ENCODE peak calls at places on chromosomes 12 and 14, in nine cellular contexts. S is cardiac fibroblast, A is breast epithelium, G is upper lobe of right lung, N is adipocyte, H is neuronal stem cell, K is brain microvascular endothelial cell, B is lung, U is Karpas-422. W is an unnamed sample.

GRCh38 chr12:1281683-1282366 is 290.8 kb downstream of the ERC1 start:
- DNase-seq in S (peak), A (no peak), G (no peak), N (peak), H (no peak), K (peak), B (no peak), U (no peak), W (peak)

GRCh38 chr14:53881161-53881846 is 75.3 kb downstream of the BMP4 start:
- DNase-seq in S (peak), A (no peak), G (no peak), N (peak), H (no peak), K (peak), B (no peak), U (no peak), W (peak)

GRCh38 chr14:57462551-57462950 is 31.1 kb downstream of the CCDC198 start:
- DNase-seq in S (no peak), A (no peak), G (no peak), N (no peak), H (no peak), K (no peak), B (no peak), U (no peak), W (no peak)

GRCh38 chr12:1688086-1688710 is 2.7 kb upstream of the ADIPOR2 start:
- DNase-seq in S (no peak), A (no peak), G (no peak), N (no peak), H (no peak), K (no peak), B (no peak), U (no peak), W (no peak)

GRCh38 chr12:100141666-100141997 is 1.0 kb downstream of the BLTP3B start:
- DNase-seq in S (peak), A (no peak), G (no peak), N (peak), H (no peak), K (peak), B (no peak), U (no peak), W (peak)

GRCh38 chr12:89166525-89166934 is 185.8 kb downstream of the DUSP6 start:
- DNase-seq in S (peak), A (no peak), G (no peak), N (peak), H (no peak), K (peak), B (no peak), U (peak), W (peak)

GRCh38 chr12:39186744-39187143 is 256.2 kb downstream of the KIF21A start:
- DNase-seq in S (no peak), A (no peak), G (no peak), N (no peak), H (no peak), K (no peak), B (no peak), U (no peak), W (no peak)

GRCh38 chr12:6263931-6264330 is 46.6 kb upstream of the PLEKHG6 start:
- DNase-seq in S (no peak), A (no peak), G (peak), N (peak), H (no peak), K (peak), B (no peak), U (no peak), W (no peak)

GRCh38 chr14:29741909-29742401 is 185.7 kb downstream of the PRKD1 start:
- DNase-seq in S (peak), A (no peak), G (no peak), N (peak), H (no peak), K (no peak), B (no peak), U (no peak), W (peak)

GRCh38 chr14:36021926-36022325 is 154.6 kb downstream of the PTCSC3 start:
- DNase-seq in S (no peak), A (no peak), G (no peak), N (no peak), H (no peak), K (no peak), B (no peak), U (no peak), W (no peak)

GRCh38 chr12:53380797-53381738 is 1.1 kb downstream of the SP1 start:
- DNase-seq in S (peak), A (peak), G (peak), N (peak), H (no peak), K (peak), B (no peak), U (no peak), W (peak)

GRCh38 chr14:20873370-20874177 is 17.6 kb upstream of the RNASE3 start:
- DNase-seq in S (peak), A (peak), G (peak), N (peak), H (peak), K (peak), B (peak), U (peak), W (peak)

GRCh38 chr14:35395283-35395682 is 9.3 kb downstream of the NFKBIA start:
- DNase-seq in S (no peak), A (no peak), G (no peak), N (no peak), H (no peak), K (no peak), B (no peak), U (no peak), W (no peak)

GRCh38 chr14:23160924-23161522 is 22.4 kb downstream of the SLC7A8 start:
- DNase-seq in S (peak), A (peak), G (peak), N (peak), H (no peak), K (peak), B (peak), U (no peak), W (peak)

GRCh38 chr14:88322505-88323085 is 474 bp downstream of the KCNK10 start:
- DNase-seq in S (no peak), A (no peak), G (no peak), N (no peak), H (no peak), K (no peak), B (no peak), U (no peak), W (no peak)

GRCh38 chr12:25767613-25768012 is 190.9 kb upstream of the RASSF8 start:
- DNase-seq in S (peak), A (no peak), G (no peak), N (peak), H (no peak), K (no peak), B (no peak), U (no peak), W (no peak)

GRCh38 chr12:117874842-117875434 is 93.9 kb downstream of the KSR2 start:
- DNase-seq in S (peak), A (peak), G (peak), N (peak), H (peak), K (peak), B (peak), U (peak), W (peak)

GRCh38 chr12:51845451-51845850 is 3.1 kb downstream of the FIGNL2 start:
- DNase-seq in S (no peak), A (no peak), G (no peak), N (no peak), H (no peak), K (no peak), B (no peak), U (no peak), W (no peak)

GRCh38 chr12:66612053-66612775 is 66.7 kb downstream of the GRIP1 start:
- DNase-seq in S (no peak), A (no peak), G (no peak), N (no peak), H (no peak), K (no peak), B (no peak), U (no peak), W (no peak)

GRCh38 chr12:80634903-80635302 is 72.5 kb upstream of the MYF6 start:
- DNase-seq in S (no peak), A (no peak), G (no peak), N (no peak), H (no peak), K (no peak), B (no peak), U (no peak), W (no peak)

GRCh38 chr14:50846171-50846880 is 15.4 kb upstream of the NIN start:
- DNase-seq in S (peak), A (no peak), G (no peak), N (peak), H (no peak), K (peak), B (no peak), U (no peak), W (peak)

GRCh38 chr12:121274036-121274763 is 22.3 kb downstream of the CAMKK2 start:
- DNase-seq in S (no peak), A (no peak), G (no peak), N (no peak), H (no peak), K (no peak), B (no peak), U (no peak), W (no peak)

GRCh38 chr12:11663128-11663527 is 13.7 kb downstream of the ETV6 start:
- DNase-seq in S (no peak), A (no peak), G (no peak), N (no peak), H (no peak), K (no peak), B (no peak), U (no peak), W (no peak)

GRCh38 chr12:32307352-32307751 is 92.0 kb upstream of the FGD4 start:
- DNase-seq in S (no peak), A (no peak), G (no peak), N (no peak), H (no peak), K (no peak), B (no peak), U (no peak), W (no peak)

GRCh38 chr12:99722690-99723486 is 75.3 kb downstream of the GARIN6 start:
- DNase-seq in S (no peak), A (no peak), G (no peak), N (no peak), H (peak), K (no peak), B (no peak), U (no peak), W (no peak)

GRCh38 chr14:37253905-37254304 is 56.2 kb downstream of the MIPOL1 start:
- DNase-seq in S (peak), A (no peak), G (no peak), N (peak), H (no peak), K (peak), B (no peak), U (no peak), W (peak)

GRCh38 chr14:76832503-76832988 is 6.3 kb downstream of the LRRC74A start:
- DNase-seq in S (peak), A (no peak), G (no peak), N (no peak), H (no peak), K (no peak), B (no peak), U (no peak), W (peak)

GRCh38 chr12:109744991-109745942 is 31.6 kb downstream of the FAM222A start:
- DNase-seq in S (no peak), A (peak), G (peak), N (no peak), H (no peak), K (no peak), B (no peak), U (no peak), W (no peak)

GRCh38 chr14:99249389-99249788 is 22.6 kb downstream of the BCL11B start:
- DNase-seq in S (no peak), A (no peak), G (no peak), N (no peak), H (no peak), K (no peak), B (no peak), U (no peak), W (no peak)

GRCh38 chr12:29818925-29819324 is 35.2 kb upstream of the TMTC1 start:
- DNase-seq in S (peak), A (no peak), G (no peak), N (peak), H (no peak), K (no peak), B (no peak), U (no peak), W (peak)

GRCh38 chr14:53310412-53310811 is 157.3 kb upstream of the DDHD1 start:
- DNase-seq in S (no peak), A (no peak), G (no peak), N (no peak), H (no peak), K (no peak), B (no peak), U (peak), W (no peak)

GRCh38 chr12:14903386-14904098 is 17.9 kb upstream of the MGP start:
- DNase-seq in S (no peak), A (no peak), G (no peak), N (no peak), H (no peak), K (no peak), B (no peak), U (no peak), W (no peak)

GRCh38 chr12:5003025-5003666 is 40.5 kb upstream of the KCNA5 start:
- DNase-seq in S (peak), A (peak), G (peak), N (peak), H (peak), K (peak), B (peak), U (peak), W (peak)

GRCh38 chr14:36579001-36579555 is 3.3 kb downstream of the NKX2-8 start:
- DNase-seq in S (no peak), A (no peak), G (no peak), N (no peak), H (no peak), K (no peak), B (no peak), U (no peak), W (no peak)

GRCh38 chr14:44107156-44107555 is 399.9 kb downstream of the FSCB start:
- DNase-seq in S (peak), A (no peak), G (no peak), N (no peak), H (no peak), K (no peak), B (no peak), U (no peak), W (no peak)

GRCh38 chr12:49220972-49221371 is 32.1 kb upstream of the TUBA1A start:
- DNase-seq in S (no peak), A (no peak), G (no peak), N (no peak), H (no peak), K (no peak), B (no peak), U (no peak), W (no peak)

GRCh38 chr14:61472801-61473376 is 151.5 kb downstream of the PRKCH start:
- DNase-seq in S (peak), A (no peak), G (no peak), N (no peak), H (no peak), K (peak), B (no peak), U (peak), W (peak)

GRCh38 chr14:61470261-61470953 is 149.0 kb downstream of the PRKCH start:
- DNase-seq in S (peak), A (no peak), G (no peak), N (peak), H (peak), K (peak), B (peak), U (peak), W (peak)

GRCh38 chr14:61470954-61471279 is 149.5 kb downstream of the PRKCH start:
- DNase-seq in S (no peak), A (no peak), G (no peak), N (no peak), H (no peak), K (no peak), B (peak), U (peak), W (no peak)

GRCh38 chr14:61471297-61471980 is 150.1 kb downstream of the PRKCH start:
- DNase-seq in S (peak), A (no peak), G (no peak), N (no peak), H (no peak), K (peak), B (peak), U (peak), W (peak)

GRCh38 chr14:61472025-61472672 is 150.8 kb downstream of the PRKCH start:
- DNase-seq in S (peak), A (no peak), G (no peak), N (peak), H (no peak), K (peak), B (peak), U (no peak), W (peak)
- H3K4me3 ChIP-seq in S (peak), A (peak), G (peak), N (peak), H (no peak), K (peak), B (no peak), U (peak), W (peak)

GRCh38 chr12:130879781-130880389 is 8.0 kb downstream of the RAN start:
- DNase-seq in S (no peak), A (no peak), G (no peak), N (no peak), H (no peak), K (no peak), B (no peak), U (peak), W (no peak)
- H3K4me3 ChIP-seq in S (no peak), A (peak), G (no peak), N (peak), H (no peak), K (no peak), B (no peak), U (no peak), W (peak)

DNA sequence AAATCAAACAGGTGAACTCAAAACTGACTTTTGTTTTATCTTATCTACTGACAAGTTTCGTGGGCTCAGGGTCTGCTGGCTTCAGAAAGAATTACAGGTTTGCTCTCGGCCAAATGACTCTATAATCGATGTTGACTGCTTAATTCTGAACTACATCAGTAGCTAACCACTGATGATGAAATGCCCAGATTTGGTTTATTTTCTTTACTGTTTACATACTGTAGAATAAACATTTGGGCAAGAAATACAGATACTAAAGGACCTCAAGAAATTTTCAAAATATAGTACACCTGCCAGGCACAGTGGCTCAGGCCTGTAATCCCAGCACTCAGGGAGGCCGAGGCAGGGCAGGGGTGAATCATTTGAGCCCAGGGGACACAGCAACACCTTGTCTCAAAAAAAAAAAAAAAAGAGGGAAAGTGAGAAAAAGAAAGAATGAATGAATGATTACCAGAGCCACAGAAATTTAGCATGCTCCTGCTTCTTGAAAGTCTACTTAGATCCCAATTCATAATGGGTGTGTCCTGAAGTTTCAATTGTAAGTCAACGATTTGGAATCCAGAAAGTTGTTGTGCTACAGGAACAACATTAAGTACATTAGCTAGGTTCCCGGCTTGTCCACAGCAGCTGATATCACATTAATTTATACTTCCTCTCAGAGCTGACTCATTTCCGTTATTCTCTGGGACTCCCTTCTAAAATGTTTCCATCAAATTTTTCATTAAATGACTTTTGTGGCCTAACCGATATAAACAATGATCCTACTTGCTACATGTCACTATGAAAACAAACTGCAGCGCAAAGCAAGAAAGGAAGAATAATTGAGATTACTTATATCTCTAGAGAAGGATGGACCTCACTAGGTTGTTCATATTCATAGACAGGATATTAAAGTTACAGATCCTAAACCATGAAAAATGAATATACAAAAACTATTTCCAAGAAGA is 134.3 kb downstream of the MED13L start:
- DNase-seq in S (peak), A (no peak), G (no peak), N (no peak), H (no peak), K (peak), B (no peak), U (no peak), W (peak)
- H3K4me3 ChIP-seq in S (no peak), A (no peak), G (no peak), N (peak), H (no peak), K (no peak), B (no peak), U (no peak), W (no peak)

GRCh38 chr12:48198985-48199384 is 4.1 kb downstream of the OR10AD1 start:
- DNase-seq in S (no peak), A (no peak), G (no peak), N (no peak), H (no peak), K (no peak), B (no peak), U (no peak), W (no peak)
- H3K4me3 ChIP-seq in S (peak), A (peak), G (peak), N (peak), H (peak), K (peak), B (peak), U (peak), W (peak)

DNA sequence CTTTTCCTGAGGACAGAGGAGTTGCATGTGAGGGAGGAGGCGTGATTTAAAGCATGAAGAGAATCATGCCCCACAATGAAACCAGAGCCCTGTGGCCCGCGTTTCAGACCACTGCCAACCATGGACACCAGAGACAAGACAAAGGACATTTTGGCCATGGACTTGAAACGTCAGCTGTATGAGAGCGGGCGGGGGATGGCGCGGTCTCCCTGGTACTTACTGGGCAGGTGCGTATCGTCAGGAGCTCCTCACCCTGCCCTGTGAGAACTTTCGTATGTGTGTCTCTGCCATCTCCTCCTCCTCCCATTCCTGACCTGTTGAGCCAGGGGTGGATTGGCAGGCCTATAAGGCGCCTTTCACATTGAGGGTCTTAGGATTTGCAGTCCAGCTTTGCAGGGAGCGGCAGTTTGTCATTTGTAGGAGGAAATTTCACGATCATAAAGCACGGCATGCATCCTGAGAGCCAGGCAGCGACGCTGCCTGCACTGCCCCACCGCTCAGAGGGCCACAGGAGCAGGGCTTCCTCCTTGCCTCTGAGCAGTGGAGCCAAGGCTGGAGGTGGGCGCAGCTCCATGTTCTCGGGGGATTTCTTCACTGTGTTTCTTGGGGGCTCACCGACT is 22.2 kb downstream of the SFSWAP start:
- DNase-seq in S (no peak), A (no peak), G (no peak), N (no peak), H (no peak), K (no peak), B (no peak), U (no peak), W (no peak)
- H3K4me3 ChIP-seq in S (no peak), A (no peak), G (no peak), N (no peak), H (no peak), K (no peak), B (no peak), U (no peak), W (no peak)

DNA sequence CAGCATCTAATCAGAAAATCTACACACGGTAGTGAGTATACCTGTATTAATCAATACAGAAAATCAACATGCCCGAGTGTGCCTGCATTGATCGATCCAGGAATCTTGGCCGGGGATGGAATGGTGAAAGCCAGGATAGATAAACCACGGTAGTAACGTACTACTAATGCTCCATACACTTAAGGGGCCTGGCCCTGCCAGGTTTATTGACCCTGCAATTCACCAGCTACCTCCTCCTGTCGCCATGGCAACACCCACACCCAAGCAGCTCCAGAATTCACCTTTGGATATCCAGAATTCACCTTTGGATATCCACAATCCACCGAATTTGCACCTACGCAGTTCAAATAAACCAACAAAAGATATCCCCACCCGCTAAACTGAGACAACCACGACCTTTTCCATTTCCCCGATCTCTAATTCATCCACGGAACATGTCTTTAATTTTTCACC is 14.8 kb upstream of the CALM1 start:
- DNase-seq in S (peak), A (peak), G (peak), N (no peak), H (no peak), K (no peak), B (peak), U (peak), W (no peak)
- H3K4me3 ChIP-seq in S (peak), A (peak), G (peak), N (peak), H (peak), K (peak), B (peak), U (peak), W (peak)